ENCODE peak calls at places on chromosome 17, in eight cellular contexts. L is AG09309, J is fibroblast of villous mesenchyme, X is heart right ventricle, V is body of pancreas, P is SK-N-SH, S is GM12865, E is cardiac muscle cell. G is an unnamed sample.

GRCh38 chr17:50514388-50514787 is 6.1 kb downstream of the MYCBPAP start:
- DNase-seq in L (no peak), J (no peak), X (no peak), V (no peak), P (no peak), S (no peak), E (no peak), G (no peak)

GRCh38 chr17:38464251-38464722 is 36.0 kb downstream of the ARHGAP23 start:
- DNase-seq in L (no peak), J (peak), X (peak), V (no peak), P (peak), S (no peak), E (no peak), G (no peak)

GRCh38 chr17:8063761-8064589 is 23.5 kb downstream of the ALOX12B start:
- DNase-seq in L (no peak), J (no peak), X (no peak), V (no peak), P (no peak), S (no peak), E (no peak), G (no peak)

GRCh38 chr17:73311781-73312641 is at the start of gene CDC42EP4:
- DNase-seq in L (peak), J (peak), X (peak), V (peak), P (peak), S (peak), E (peak), G (no peak)

GRCh38 chr17:45973099-45973838 is 25.8 kb upstream of the STH start:
- DNase-seq in L (no peak), J (no peak), X (peak), V (peak), P (no peak), S (no peak), E (no peak), G (no peak)

GRCh38 chr17:6254036-6254435 is 180.9 kb downstream of the AIPL1 start:
- DNase-seq in L (no peak), J (no peak), X (no peak), V (no peak), P (no peak), S (no peak), E (no peak), G (no peak)

GRCh38 chr17:12391468-12391867 is 274.2 kb upstream of the MYOCD start:
- DNase-seq in L (no peak), J (no peak), X (no peak), V (no peak), P (no peak), S (no peak), E (no peak), G (no peak)

GRCh38 chr17:17114592-17115225 is 72.5 kb downstream of the MPRIP start:
- DNase-seq in L (no peak), J (no peak), X (no peak), V (no peak), P (no peak), S (peak), E (no peak), G (no peak)

GRCh38 chr17:50280068-50280467 is 5.8 kb downstream of the TMEM92 start:
- DNase-seq in L (no peak), J (no peak), X (no peak), V (no peak), P (no peak), S (peak), E (no peak), G (no peak)

GRCh38 chr17:29124931-29125270 is 55.3 kb downstream of the MYO18A start:
- DNase-seq in L (no peak), J (no peak), X (peak), V (peak), P (no peak), S (no peak), E (no peak), G (no peak)

GRCh38 chr17:9020824-9021157 is 519 bp upstream of the NTN1 start:
- DNase-seq in L (no peak), J (no peak), X (no peak), V (no peak), P (no peak), S (no peak), E (no peak), G (no peak)

GRCh38 chr17:27456681-27457404 is 595 bp downstream of the KSR1 start:
- DNase-seq in L (no peak), J (no peak), X (peak), V (peak), P (peak), S (no peak), E (no peak), G (no peak)

GRCh38 chr17:42422412-42422957 is 571 bp downstream of the CAVIN1 start:
- DNase-seq in L (no peak), J (peak), X (peak), V (peak), P (peak), S (peak), E (peak), G (no peak)

GRCh38 chr17:8537734-8538133 is 92.8 kb downstream of the MYH10 start:
- DNase-seq in L (no peak), J (no peak), X (no peak), V (no peak), P (no peak), S (no peak), E (no peak), G (no peak)

GRCh38 chr17:61291457-61292311 is 108.0 kb upstream of the TBX2 start:
- DNase-seq in L (no peak), J (peak), X (no peak), V (no peak), P (no peak), S (no peak), E (peak), G (no peak)

GRCh38 chr17:12619444-12620199 is 46.1 kb upstream of the MYOCD start:
- DNase-seq in L (no peak), J (peak), X (no peak), V (no peak), P (no peak), S (no peak), E (no peak), G (no peak)

GRCh38 chr17:80284631-80285030 is 24.0 kb downstream of the RNF213 start:
- DNase-seq in L (no peak), J (no peak), X (no peak), V (no peak), P (peak), S (no peak), E (no peak), G (no peak)

GRCh38 chr17:28747046-28747691 is 3.4 kb downstream of the TRAF4 start:
- DNase-seq in L (no peak), J (no peak), X (no peak), V (peak), P (no peak), S (peak), E (no peak), G (no peak)

GRCh38 chr17:16939271-16939576 is 32.7 kb downstream of the TNFRSF13B start:
- DNase-seq in L (no peak), J (no peak), X (no peak), V (no peak), P (no peak), S (no peak), E (no peak), G (no peak)

GRCh38 chr17:49521521-49522185 is 26.6 kb downstream of the NGFR start:
- DNase-seq in L (no peak), J (peak), X (no peak), V (no peak), P (peak), S (no peak), E (peak), G (no peak)

GRCh38 chr17:46841561-46842379 is 9.6 kb upstream of the WNT9B start:
- DNase-seq in L (no peak), J (no peak), X (no peak), V (peak), P (peak), S (no peak), E (peak), G (no peak)

GRCh38 chr17:57326348-57326747 is 70.0 kb downstream of the MSI2 start:
- DNase-seq in L (no peak), J (no peak), X (no peak), V (no peak), P (no peak), S (no peak), E (no peak), G (no peak)

GRCh38 chr17:72682597-72682996 is 409.9 kb downstream of the SLC39A11 start:
- DNase-seq in L (no peak), J (peak), X (no peak), V (no peak), P (no peak), S (no peak), E (no peak), G (no peak)

GRCh38 chr17:32274101-32274500 is 8.5 kb downstream of the RHBDL3 start:
- DNase-seq in L (no peak), J (no peak), X (no peak), V (no peak), P (no peak), S (no peak), E (no peak), G (no peak)

GRCh38 chr17:31294839-31295488 is 2.1 kb downstream of the OMG start:
- DNase-seq in L (no peak), J (peak), X (no peak), V (no peak), P (no peak), S (no peak), E (peak), G (no peak)

GRCh38 chr17:17605747-17606083 is 14.2 kb upstream of the PEMT start:
- DNase-seq in L (peak), J (peak), X (no peak), V (no peak), P (no peak), S (peak), E (no peak), G (no peak)

GRCh38 chr17:81440511-81441244 is 45.4 kb downstream of the BAHCC1 start:
- DNase-seq in L (no peak), J (no peak), X (no peak), V (no peak), P (peak), S (peak), E (no peak), G (no peak)
- TF ChIP-seq CTCF in L (peak), J (peak), X (no peak), V (no peak), P (peak), S (peak), E (peak), G (peak)

GRCh38 chr17:75518983-75519540 is 2.7 kb downstream of the TSEN54 start:
- DNase-seq in L (no peak), J (no peak), X (no peak), V (no peak), P (no peak), S (no peak), E (no peak), G (no peak)
- H3K4me3 ChIP-seq in L (no peak), J (no peak), X (no peak), V (no peak), P (no peak), S (no peak), E (no peak), G (no peak)

GRCh38 chr17:48322060-48322459 is 108.0 kb downstream of the SKAP1 start:
- DNase-seq in L (no peak), J (peak), X (no peak), V (no peak), P (no peak), S (no peak), E (peak), G (no peak)
- TF ChIP-seq CTCF in L (no peak), J (peak), X (no peak), V (no peak), P (peak), S (no peak), E (peak), G (no peak)

GRCh38 chr17:3657874-3658783 is 10.2 kb downstream of the TAX1BP3 start:
- DNase-seq in L (no peak), J (no peak), X (no peak), V (no peak), P (no peak), S (no peak), E (no peak), G (no peak)
- H3K4me3 ChIP-seq in L (no peak), J (no peak), X (no peak), V (no peak), P (no peak), S (no peak), E (no peak), G (no peak)